ENCODE peak calls at places on chromosomes 11 and 22, in seven cellular contexts. E is HS-5; L is AG10803; H is T-helper 17 cell; Q is activated gamma-delta T cell treated with anti-CD3 and anti-CD28 coated beads, Interleukin-2, amount 50 U/mL, for 16 hours; T is NCI-H2029; V is fibroblast of gingiva. F is an unnamed sample.

GRCh38 chr22:23110190-23110921 is 31.4 kb downstream of the RSPH14 start:
- DNase-seq in E (no peak), L (no peak), H (no peak), Q (no peak), T (peak; percentile 64), V (no peak), F (no peak)

GRCh38 chr11:65491614-65492386 is 7.0 kb upstream of the MALAT1 start:
- DNase-seq in E (peak; percentile 58), L (peak; percentile 99), H (no peak), Q (no peak), T (peak; percentile 96), V (peak; percentile 95), F (no peak)

GRCh38 chr22:17083811-17084540 is 824 bp upstream of the IL17RA start:
- DNase-seq in E (no peak), L (no peak), H (no peak), Q (no peak), T (no peak), V (no peak), F (no peak)

GRCh38 chr11:43735931-43736330 is 55.4 kb downstream of the HSD17B12 start:
- DNase-seq in E (peak; percentile 35), L (peak; percentile 76), H (no peak), Q (no peak), T (no peak), V (peak; percentile 58), F (no peak)

GRCh38 chr11:96279421-96280290 is 63.3 kb downstream of the MAML2 start:
- DNase-seq in E (no peak), L (peak; percentile 32), H (no peak), Q (no peak), T (no peak), V (no peak), F (no peak)

GRCh38 chr11:4890279-4890678 is 8.6 kb downstream of the OR51T1 start:
- DNase-seq in E (no peak), L (no peak), H (no peak), Q (no peak), T (no peak), V (no peak), F (no peak)

GRCh38 chr11:9138612-9139579 is 47.5 kb upstream of the SCUBE2 start:
- DNase-seq in E (peak; percentile 83), L (peak; percentile 84), H (no peak), Q (no peak), T (peak; percentile 93), V (peak; percentile 67), F (peak; percentile 94)

GRCh38 chr22:34427436-34427835 is 507.2 kb upstream of the LARGE1 start:
- DNase-seq in E (no peak), L (no peak), H (no peak), Q (no peak), T (peak; percentile 51), V (no peak), F (no peak)

GRCh38 chr22:40637181-40638150 is 947 bp upstream of the MRTFA start:
- DNase-seq in E (no peak), L (no peak), H (peak; percentile 35), Q (peak; percentile 24), T (peak; percentile 15), V (no peak), F (no peak)

GRCh38 chr22:44475706-44476105 is 22.3 kb downstream of the RTL6 start:
- DNase-seq in E (no peak), L (no peak), H (no peak), Q (no peak), T (no peak), V (no peak), F (no peak)

GRCh38 chr11:44777537-44778199 is 50.9 kb downstream of the TSPAN18 start:
- DNase-seq in E (no peak), L (no peak), H (no peak), Q (no peak), T (no peak), V (no peak), F (no peak)

GRCh38 chr22:43555561-43556515 is 144.0 kb downstream of the MPPED1 start:
- DNase-seq in E (no peak), L (no peak), H (no peak), Q (no peak), T (no peak), V (no peak), F (no peak)

GRCh38 chr11:35308157-35308556 is 111.2 kb downstream of the SLC1A2 start:
- DNase-seq in E (no peak), L (no peak), H (no peak), Q (no peak), T (no peak), V (no peak), F (no peak)

GRCh38 chr11:118295834-118296454 is 8.6 kb upstream of the CD3E start:
- DNase-seq in E (no peak), L (peak; percentile 12), H (no peak), Q (no peak), T (no peak), V (no peak), F (no peak)

GRCh38 chr11:48123934-48124755 is 92.5 kb upstream of the OR4B1 start:
- DNase-seq in E (no peak), L (no peak), H (no peak), Q (no peak), T (no peak), V (no peak), F (no peak)